ENCODE peak calls at places on chromosomes 13 and 19, in four cellular contexts. V is HCEC 1CT; K is stimulated activated CD4-positive, alpha-beta T cell treated with anti-CD3 and anti-CD28 coated beads, Interleukin-4, amount 100 ng/mL, for 48 hours; D is HT1080. H is an unnamed sample.

GRCh38 chr19:32876919-32877285 is 7.3 kb upstream of the SLC7A9 start:
- DNase-seq in D (peak), V (peak), K (no peak), H (no peak)

GRCh38 chr19:44777715-44778347 is at the start of gene CBLC:
- DNase-seq in V (no peak), K (no peak), D (no peak), H (no peak)

GRCh38 chr19:18007605-18007938 is 398 bp upstream of the ARRDC2 start:
- DNase-seq in V (no peak), D (no peak), K (no peak), H (no peak)

GRCh38 chr19:45499196-45500180 is 1.2 kb downstream of the PPM1N start:
- DNase-seq in K (peak), D (no peak), V (peak), H (no peak)

GRCh38 chr13:30338331-30338851 is 31.0 kb upstream of the KATNAL1 start:
- DNase-seq in V (peak), D (no peak), K (no peak), H (no peak)

GRCh38 chr19:892243-892996 is 567 bp downstream of the MED16 start:
- DNase-seq in K (no peak), D (no peak), V (no peak), H (no peak)

GRCh38 chr13:46345866-46346265 is 41.2 kb downstream of the RUBCNL start:
- DNase-seq in V (no peak), D (no peak), K (no peak), H (no peak)

GRCh38 chr19:57262044-57262443 is 18.2 kb upstream of the ZNF460 start:
- DNase-seq in V (no peak), D (no peak), K (no peak), H (no peak)

GRCh38 chr19:16831531-16831930 is 2.3 kb downstream of the SIN3B start:
- DNase-seq in K (no peak), D (no peak), V (no peak), H (no peak)

GRCh38 chr19:12913011-12913561 is 6.0 kb downstream of the SYCE2 start:
- DNase-seq in D (no peak), K (no peak), V (peak), H (no peak)

GRCh38 chr13:69948016-69948415 is 159.6 kb upstream of the ATXN8OS start:
- DNase-seq in K (no peak), V (no peak), D (no peak), H (no peak)

GRCh38 chr19:51511353-51511752 is 9.8 kb upstream of the SIGLEC12 start:
- DNase-seq in V (no peak), K (no peak), D (peak), H (no peak)

GRCh38 chr19:55554749-55555152 is 9.4 kb upstream of the SBK3 start:
- DNase-seq in V (no peak), K (no peak), D (no peak), H (no peak)

GRCh38 chr13:99908129-99908805 is 63.3 kb downstream of the ZIC5 start:
- DNase-seq in D (no peak), V (no peak), K (no peak), H (no peak)

GRCh38 chr13:87810391-87810801 is 139.2 kb downstream of the SLITRK5 start:
- DNase-seq in V (no peak), D (peak), K (no peak), H (no peak)

GRCh38 chr19:40962460-40962961 is 28.6 kb upstream of the CYP2B6 start:
- DNase-seq in V (no peak), D (no peak), K (no peak), H (no peak)

GRCh38 chr13:23516706-23517105 is 53.5 kb upstream of the TNFRSF19 start:
- DNase-seq in K (no peak), V (no peak), D (no peak), H (no peak)

GRCh38 chr19:46721269-46722003 is 4.5 kb upstream of the PRKD2 start:
- DNase-seq in D (no peak), V (no peak), K (no peak), H (no peak)

GRCh38 chr13:24063281-24063851 is 97.2 kb upstream of the SPATA13 start:
- DNase-seq in K (no peak), V (no peak), D (no peak), H (no peak)

GRCh38 chr13:97302611-97303010 is 80.5 kb downstream of the MBNL2 start:
- DNase-seq in V (no peak), D (no peak), K (no peak), H (no peak)

GRCh38 chr13:32790731-32791130 is 204.5 kb downstream of the PDS5B start:
- DNase-seq in K (no peak), V (no peak), D (peak), H (no peak)

GRCh38 chr13:26046639-26047038 is 5.2 kb downstream of the SHISA2 start:
- DNase-seq in K (no peak), D (no peak), V (no peak), H (no peak)

GRCh38 chr19:9945319-9945966 is 9.1 kb upstream of the OLFM2 start:
- DNase-seq in K (no peak), D (peak), V (peak), H (no peak)

GRCh38 chr13:45718992-45719391 is 16.9 kb downstream of the CBY2 start:
- DNase-seq in K (no peak), V (no peak), D (no peak), H (no peak)

GRCh38 chr19:33236696-33237390 is 11.2 kb upstream of the SLC7A10 start:
- DNase-seq in D (no peak), K (no peak), V (no peak), H (no peak)

GRCh38 chr13:24709186-24709913 is 29.1 kb downstream of the ATP12A start:
- DNase-seq in D (no peak), K (peak), V (no peak), H (no peak)

GRCh38 chr19:39546599-39546998 is 6.6 kb upstream of the EID2 start:
- DNase-seq in D (peak), K (no peak), V (no peak), H (no peak)

GRCh38 chr13:95607363-95607762 is 37.1 kb downstream of the DZIP1 start:
- DNase-seq in K (no peak), V (peak), D (peak), H (no peak)

GRCh38 chr19:1243768-1244692 is 2.5 kb downstream of the ATP5F1D start:
- DNase-seq in K (peak), D (peak), V (peak), H (no peak)

GRCh38 chr19:45670670-45671453 is 2.8 kb downstream of the GIPR start:
- DNase-seq in K (peak), V (peak), D (no peak), H (peak)

GRCh38 chr13:30892966-30893365 is 13.1 kb upstream of the MEDAG start:
- DNase-seq in K (peak), D (peak), V (peak), H (no peak)

GRCh38 chr13:36353001-36353400 is 6.8 kb upstream of the SPART start:
- DNase-seq in D (no peak), K (no peak), V (no peak), H (no peak)

GRCh38 chr19:1719519-1719918 is 33.8 kb upstream of the ONECUT3 start:
- DNase-seq in V (no peak), D (no peak), K (no peak), H (no peak)